ENCODE peak calls at places on chromosomes 7 and 10, in six cellular contexts. One of them, this sample, is unnamed.

GRCh38 chr7:65798111-65799075 is 74.5 kb upstream of the VKORC1L1 start:
- DNase-seq in tibial nerve: no peak
- DNase-seq in thyroid gland: no peak
- DNase-seq in MCF 10A: peak
- DNase-seq in HepG2: no peak
- DNase-seq in AG04449: peak
- DNase-seq in this sample: no peak

GRCh38 chr10:44297963-44298362 is 86.9 kb downstream of the CXCL12 start:
- DNase-seq in tibial nerve: no peak
- DNase-seq in thyroid gland: no peak
- DNase-seq in MCF 10A: no peak
- DNase-seq in HepG2: no peak
- DNase-seq in AG04449: no peak
- DNase-seq in this sample: no peak

GRCh38 chr7:18087687-18088078 is 60.0 kb upstream of the PRPS1L1 start:
- DNase-seq in tibial nerve: no peak
- DNase-seq in thyroid gland: no peak
- DNase-seq in MCF 10A: no peak
- DNase-seq in HepG2: no peak
- DNase-seq in AG04449: no peak
- DNase-seq in this sample: no peak

GRCh38 chr7:107661865-107662379 is 1.3 kb downstream of the SLC26A4 start:
- DNase-seq in tibial nerve: no peak
- DNase-seq in thyroid gland: no peak
- DNase-seq in MCF 10A: no peak
- DNase-seq in HepG2: no peak
- DNase-seq in AG04449: no peak
- DNase-seq in this sample: no peak

GRCh38 chr10:31381766-31382316 is 62.8 kb downstream of the ZEB1 start:
- DNase-seq in tibial nerve: no peak
- DNase-seq in thyroid gland: no peak
- DNase-seq in MCF 10A: peak
- DNase-seq in HepG2: no peak
- DNase-seq in AG04449: no peak
- DNase-seq in this sample: no peak

GRCh38 chr10:58513189-58514101 is 773 bp downstream of the BICC1 start:
- DNase-seq in tibial nerve: peak
- DNase-seq in thyroid gland: peak
- DNase-seq in MCF 10A: peak
- DNase-seq in HepG2: no peak
- DNase-seq in AG04449: no peak
- DNase-seq in this sample: no peak

GRCh38 chr10:29022513-29022912 is 266.4 kb upstream of the LYZL1 start:
- DNase-seq in tibial nerve: no peak
- DNase-seq in thyroid gland: no peak
- DNase-seq in MCF 10A: no peak
- DNase-seq in HepG2: peak
- DNase-seq in AG04449: no peak
- DNase-seq in this sample: no peak

GRCh38 chr10:76621886-76622620 is 1015.6 kb downstream of the KCNMA1 start:
- DNase-seq in tibial nerve: no peak
- DNase-seq in thyroid gland: no peak
- DNase-seq in MCF 10A: no peak
- DNase-seq in HepG2: no peak
- DNase-seq in AG04449: no peak
- DNase-seq in this sample: no peak

GRCh38 chr10:117112220-117112619 is 25.9 kb downstream of the VAX1 start:
- DNase-seq in tibial nerve: no peak
- DNase-seq in thyroid gland: no peak
- DNase-seq in MCF 10A: peak
- DNase-seq in HepG2: peak
- DNase-seq in AG04449: no peak
- DNase-seq in this sample: no peak

GRCh38 chr7:149774237-149775175 is 1.1 kb upstream of the ZNF467 start:
- DNase-seq in tibial nerve: no peak
- DNase-seq in thyroid gland: peak
- DNase-seq in MCF 10A: no peak
- DNase-seq in HepG2: no peak
- DNase-seq in AG04449: no peak
- DNase-seq in this sample: no peak

GRCh38 chr10:128927389-128927788 is 539.7 kb upstream of the MGMT start:
- DNase-seq in tibial nerve: no peak
- DNase-seq in thyroid gland: no peak
- DNase-seq in MCF 10A: peak
- DNase-seq in HepG2: no peak
- DNase-seq in AG04449: no peak
- DNase-seq in this sample: no peak

GRCh38 chr7:152666078-152666477 is 9.9 kb downstream of the XRCC2 start:
- DNase-seq in tibial nerve: no peak
- DNase-seq in thyroid gland: no peak
- DNase-seq in MCF 10A: no peak
- DNase-seq in HepG2: no peak
- DNase-seq in AG04449: no peak
- DNase-seq in this sample: no peak

GRCh38 chr7:18530224-18531179 is 35.0 kb downstream of the HDAC9 start:
- DNase-seq in tibial nerve: no peak
- DNase-seq in thyroid gland: peak
- DNase-seq in MCF 10A: no peak
- DNase-seq in HepG2: no peak
- DNase-seq in AG04449: no peak
- DNase-seq in this sample: no peak

GRCh38 chr7:2490306-2490705 is 14.1 kb upstream of the GRIFIN start:
- DNase-seq in tibial nerve: no peak
- DNase-seq in thyroid gland: no peak
- DNase-seq in MCF 10A: no peak
- DNase-seq in HepG2: no peak
- DNase-seq in AG04449: no peak
- DNase-seq in this sample: no peak

GRCh38 chr7:104160375-104160774 is 47.4 kb downstream of the ORC5 start:
- DNase-seq in tibial nerve: no peak
- DNase-seq in thyroid gland: no peak
- DNase-seq in MCF 10A: peak
- DNase-seq in HepG2: no peak
- DNase-seq in AG04449: no peak
- DNase-seq in this sample: no peak

GRCh38 chr10:28778524-28778923 is 101.2 kb downstream of the BAMBI start:
- DNase-seq in tibial nerve: no peak
- DNase-seq in thyroid gland: no peak
- DNase-seq in MCF 10A: no peak
- DNase-seq in HepG2: no peak
- DNase-seq in AG04449: no peak
- DNase-seq in this sample: no peak

GRCh38 chr7:92595281-92595680 is 5.1 kb upstream of the FAM133B start:
- DNase-seq in tibial nerve: no peak
- DNase-seq in thyroid gland: no peak
- DNase-seq in MCF 10A: peak
- DNase-seq in HepG2: no peak
- DNase-seq in AG04449: no peak
- DNase-seq in this sample: no peak

GRCh38 chr7:469591-469961 is 50.1 kb downstream of the PDGFA start:
- DNase-seq in tibial nerve: no peak
- DNase-seq in thyroid gland: no peak
- DNase-seq in MCF 10A: no peak
- DNase-seq in HepG2: no peak
- DNase-seq in AG04449: no peak
- DNase-seq in this sample: no peak

GRCh38 chr7:134778941-134779740 is at the start of gene CALD1:
- DNase-seq in tibial nerve: peak
- DNase-seq in thyroid gland: peak
- DNase-seq in MCF 10A: peak
- DNase-seq in HepG2: peak
- DNase-seq in AG04449: peak
- DNase-seq in this sample: no peak

GRCh38 chr7:88361357-88361756 is 54.7 kb upstream of the STEAP4 start:
- DNase-seq in tibial nerve: no peak
- DNase-seq in thyroid gland: no peak
- DNase-seq in MCF 10A: no peak
- DNase-seq in HepG2: no peak
- DNase-seq in AG04449: no peak
- DNase-seq in this sample: no peak

GRCh38 chr7:36986429-36987362 is 262.4 kb upstream of the AOAH start:
- DNase-seq in tibial nerve: peak
- DNase-seq in thyroid gland: peak
- DNase-seq in MCF 10A: peak
- DNase-seq in HepG2: peak
- DNase-seq in AG04449: no peak
- DNase-seq in this sample: no peak

GRCh38 chr7:25752967-25753791 is 398.8 kb upstream of the NFE2L3 start:
- DNase-seq in tibial nerve: no peak
- DNase-seq in thyroid gland: peak
- DNase-seq in MCF 10A: peak
- DNase-seq in HepG2: no peak
- DNase-seq in AG04449: no peak
- DNase-seq in this sample: no peak

GRCh38 chr10:102220612-102221011 is 5.5 kb upstream of the ELOVL3 start:
- DNase-seq in tibial nerve: no peak
- DNase-seq in thyroid gland: no peak
- DNase-seq in MCF 10A: peak
- DNase-seq in HepG2: no peak
- DNase-seq in AG04449: no peak
- DNase-seq in this sample: no peak

GRCh38 chr10:120990831-120991230 is 139.7 kb downstream of the WDR11 start:
- DNase-seq in tibial nerve: no peak
- DNase-seq in thyroid gland: no peak
- DNase-seq in MCF 10A: no peak
- DNase-seq in HepG2: no peak
- DNase-seq in AG04449: no peak
- DNase-seq in this sample: no peak

GRCh38 chr7:28958946-28959417 is 852 bp upstream of the TRIL start:
- DNase-seq in tibial nerve: no peak
- DNase-seq in thyroid gland: no peak
- DNase-seq in MCF 10A: no peak
- DNase-seq in HepG2: no peak
- DNase-seq in AG04449: no peak
- DNase-seq in this sample: no peak

GRCh38 chr7:95549818-95550529 is 46.3 kb downstream of the PDK4 start:
- DNase-seq in tibial nerve: peak
- DNase-seq in thyroid gland: peak
- DNase-seq in MCF 10A: peak
- DNase-seq in HepG2: no peak
- DNase-seq in AG04449: no peak
- DNase-seq in this sample: no peak

GRCh38 chr7:27901028-27901760 is 161.2 kb downstream of the TAX1BP1 start:
- DNase-seq in tibial nerve: no peak
- DNase-seq in thyroid gland: peak
- DNase-seq in MCF 10A: peak
- DNase-seq in HepG2: no peak
- DNase-seq in AG04449: no peak
- DNase-seq in this sample: no peak

GRCh38 chr10:64385355-64385754 is 864.2 kb downstream of the REEP3 start:
- DNase-seq in tibial nerve: no peak
- DNase-seq in thyroid gland: no peak
- DNase-seq in MCF 10A: no peak
- DNase-seq in HepG2: no peak
- DNase-seq in AG04449: no peak
- DNase-seq in this sample: no peak

GRCh38 chr10:64376169-64376568 is 855.0 kb downstream of the REEP3 start:
- DNase-seq in tibial nerve: no peak
- DNase-seq in thyroid gland: no peak
- DNase-seq in MCF 10A: peak
- DNase-seq in HepG2: no peak
- DNase-seq in AG04449: no peak
- DNase-seq in this sample: no peak

GRCh38 chr10:64379898-64380297 is 858.7 kb downstream of the REEP3 start:
- DNase-seq in tibial nerve: no peak
- DNase-seq in thyroid gland: no peak
- DNase-seq in MCF 10A: peak
- DNase-seq in HepG2: peak
- DNase-seq in AG04449: no peak
- DNase-seq in this sample: no peak
- TF ChIP-seq CTCF in tibial nerve: no peak
- TF ChIP-seq CTCF in thyroid gland: no peak
- TF ChIP-seq CTCF in MCF 10A: no peak
- TF ChIP-seq CTCF in HepG2: peak
- TF ChIP-seq CTCF in AG04449: no peak
- TF ChIP-seq CTCF in this sample: no peak

DNA sequence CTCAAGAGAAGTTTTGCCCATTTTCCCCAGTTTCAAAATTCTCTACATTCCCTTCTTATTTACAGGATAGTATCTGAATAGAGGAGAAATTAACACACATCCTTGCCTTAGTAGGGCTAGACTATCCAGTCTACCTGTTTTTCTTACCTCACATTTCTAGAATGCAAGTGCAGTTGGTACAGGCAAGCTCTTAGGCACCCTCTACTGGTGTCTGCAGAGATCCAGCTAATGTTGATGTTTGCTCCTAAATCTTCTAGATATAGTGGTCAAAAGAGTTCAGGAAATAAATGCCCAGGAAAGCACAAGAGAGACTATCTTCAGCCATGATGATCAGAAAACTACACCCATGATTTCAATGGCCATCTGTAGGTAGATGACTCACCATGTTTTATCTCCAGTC is 205.3 kb downstream of the HTR7 start:
- DNase-seq in tibial nerve: no peak
- DNase-seq in thyroid gland: no peak
- DNase-seq in MCF 10A: peak
- DNase-seq in HepG2: no peak
- DNase-seq in AG04449: no peak
- DNase-seq in this sample: no peak
- TF ChIP-seq CTCF in tibial nerve: no peak
- TF ChIP-seq CTCF in thyroid gland: no peak
- TF ChIP-seq CTCF in MCF 10A: peak
- TF ChIP-seq CTCF in HepG2: peak
- TF ChIP-seq CTCF in AG04449: peak
- TF ChIP-seq CTCF in this sample: peak

GRCh38 chr7:45648671-45648995 is 74.5 kb downstream of the ADCY1 start:
- DNase-seq in tibial nerve: no peak
- DNase-seq in thyroid gland: no peak
- DNase-seq in MCF 10A: no peak
- DNase-seq in HepG2: no peak
- DNase-seq in AG04449: no peak
- DNase-seq in this sample: no peak

GRCh38 chr7:45647426-45647825 is 73.3 kb downstream of the ADCY1 start:
- DNase-seq in tibial nerve: no peak
- DNase-seq in thyroid gland: no peak
- DNase-seq in MCF 10A: no peak
- DNase-seq in HepG2: no peak
- DNase-seq in AG04449: no peak
- DNase-seq in this sample: no peak

GRCh38 chr7:45646207-45646821 is 72.1 kb downstream of the ADCY1 start:
- DNase-seq in tibial nerve: no peak
- DNase-seq in thyroid gland: no peak
- DNase-seq in MCF 10A: no peak
- DNase-seq in HepG2: no peak
- DNase-seq in AG04449: no peak
- DNase-seq in this sample: no peak

GRCh38 chr7:45647967-45648670 is 74.0 kb downstream of the ADCY1 start:
- DNase-seq in tibial nerve: no peak
- DNase-seq in thyroid gland: no peak
- DNase-seq in MCF 10A: no peak
- DNase-seq in HepG2: no peak
- DNase-seq in AG04449: no peak
- DNase-seq in this sample: no peak

GRCh38 chr7:45646996-45647411 is 72.8 kb downstream of the ADCY1 start:
- DNase-seq in tibial nerve: no peak
- DNase-seq in thyroid gland: no peak
- DNase-seq in MCF 10A: no peak
- DNase-seq in HepG2: no peak
- DNase-seq in AG04449: no peak
- DNase-seq in this sample: no peak
- TF ChIP-seq CTCF in tibial nerve: no peak
- TF ChIP-seq CTCF in thyroid gland: no peak
- TF ChIP-seq CTCF in MCF 10A: no peak
- TF ChIP-seq CTCF in HepG2: peak
- TF ChIP-seq CTCF in AG04449: no peak
- TF ChIP-seq CTCF in this sample: no peak

GRCh38 chr10:17675638-17676037 is 31.7 kb downstream of the STAM start:
- DNase-seq in tibial nerve: no peak
- DNase-seq in thyroid gland: no peak
- DNase-seq in MCF 10A: no peak
- DNase-seq in HepG2: no peak
- DNase-seq in AG04449: no peak
- DNase-seq in this sample: no peak
- TF ChIP-seq CTCF in tibial nerve: no peak
- TF ChIP-seq CTCF in thyroid gland: no peak
- TF ChIP-seq CTCF in MCF 10A: no peak
- TF ChIP-seq CTCF in HepG2: no peak
- TF ChIP-seq CTCF in AG04449: no peak
- TF ChIP-seq CTCF in this sample: no peak

This sample was measured in D721Med.